ENCODE peak calls at places on chromosomes 12 and 14, in five cellular contexts. N, H, X, P and U are unnamed samples.

GRCh38 chr12:28026701-28027100 is 54.2 kb upstream of the PTHLH start:
- DNase-seq in H (no peak), N (no peak), P (no peak), X (no peak), U (no peak)

GRCh38 chr12:121036810-121037326 is 2.2 kb downstream of the OASL start:
- DNase-seq in X (no peak), N (no peak), P (peak; percentile 57), H (peak; percentile 35), U (peak; percentile 47)

GRCh38 chr14:24437020-24437735 is 5.4 kb downstream of the SDR39U1 start:
- DNase-seq in H (no peak), P (no peak), X (no peak), N (no peak), U (no peak)

GRCh38 chr14:74313601-74314000 is 10.9 kb upstream of the ABCD4 start:
- DNase-seq in P (no peak), X (no peak), H (no peak), N (no peak), U (no peak)

GRCh38 chr12:71107976-71108749 is 49.6 kb downstream of the TSPAN8 start:
- DNase-seq in P (no peak), N (no peak), X (no peak), H (no peak), U (no peak)

GRCh38 chr12:101969-102878 is 35.7 kb downstream of the IQSEC3 start:
- DNase-seq in N (no peak), H (no peak), X (no peak), P (no peak), U (no peak)

GRCh38 chr12:32542550-32543229 is 136.4 kb upstream of the DNM1L start:
- DNase-seq in N (no peak), P (no peak), H (no peak), X (no peak), U (no peak)

GRCh38 chr12:124495194-124495983 is 72.0 kb downstream of the NCOR2 start:
- DNase-seq in N (no peak), X (no peak), H (no peak), P (no peak), U (no peak)

GRCh38 chr14:46215801-46216200 is 435.8 kb downstream of the RPL10L start:
- DNase-seq in H (no peak), P (no peak), N (no peak), X (no peak), U (no peak)

GRCh38 chr12:115371711-115372110 is 687.7 kb upstream of the TBX3 start:
- DNase-seq in X (no peak), N (no peak), H (no peak), P (no peak), U (no peak)

GRCh38 chr12:4717806-4718205 is 2.4 kb upstream of the GALNT8 start:
- DNase-seq in X (no peak), N (no peak), P (no peak), H (no peak), U (no peak)

GRCh38 chr12:89060133-89060532 is 292.2 kb downstream of the DUSP6 start:
- DNase-seq in X (no peak), P (no peak), N (no peak), H (no peak), U (no peak)

GRCh38 chr12:95881331-95881955 is 22.7 kb downstream of the SNRPF start:
- DNase-seq in H (no peak), N (no peak), X (no peak), P (no peak), U (no peak)

GRCh38 chr14:50377671-50378070 is 19.0 kb downstream of the CDKL1 start:
- DNase-seq in H (no peak), P (no peak), N (no peak), X (no peak), U (no peak)

GRCh38 chr12:39127401-39127800 is 222.0 kb upstream of the CPNE8 start:
- DNase-seq in H (peak; percentile 49), N (no peak), P (no peak), X (no peak), U (no peak)

GRCh38 chr12:53500119-53500775 is 836 bp upstream of the TARBP2 start:
- DNase-seq in N (peak; percentile 81), X (peak; percentile 53), H (no peak), P (no peak), U (no peak)

GRCh38 chr12:52956987-52957386 is 8.1 kb downstream of the KRT18 start:
- DNase-seq in N (no peak), H (no peak), P (no peak), X (no peak), U (no peak)

GRCh38 chr12:101110856-101111255 is 99.2 kb downstream of the SLC5A8 start:
- DNase-seq in N (no peak), X (no peak), P (no peak), H (no peak), U (no peak)

GRCh38 chr12:8088574-8088973 is 6.5 kb downstream of the NECAP1 start:
- DNase-seq in X (no peak), N (no peak), H (no peak), P (no peak), U (no peak)

GRCh38 chr14:89665262-89665661 is 248.2 kb upstream of the FOXN3 start:
- DNase-seq in H (no peak), P (no peak), N (no peak), X (no peak), U (no peak)

GRCh38 chr12:26636710-26637328 is 196.2 kb downstream of the ITPR2 start:
- DNase-seq in N (no peak), P (no peak), X (no peak), H (no peak), U (no peak)

GRCh38 chr14:106622200-106622745 is 1095.9 kb downstream of the TMEM121 start:
- DNase-seq in N (no peak), P (no peak), X (no peak), H (no peak), U (no peak)

GRCh38 chr14:73740921-73741326 is 26.7 kb upstream of the PNMA1 start:
- DNase-seq in N (peak; percentile 77), H (no peak), X (no peak), P (no peak), U (no peak)

GRCh38 chr12:50567926-50568325 is 63.1 kb downstream of the DIP2B start:
- DNase-seq in X (no peak), P (no peak), H (no peak), N (no peak), U (no peak)

GRCh38 chr14:31937730-31938346 is 139.3 kb upstream of the ARHGAP5 start:
- DNase-seq in N (peak; percentile 26), P (no peak), H (peak; percentile 95), X (peak; percentile 55), U (no peak)

GRCh38 chr14:52992236-52992635 is 41.4 kb upstream of the FERMT2 start:
- DNase-seq in P (no peak), N (no peak), X (no peak), H (no peak), U (no peak)

GRCh38 chr14:36222337-36222736 is 45.8 kb upstream of the PTCSC3 start:
- DNase-seq in P (no peak), N (no peak), H (no peak), X (no peak), U (no peak)

GRCh38 chr14:55599250-55599879 is 19.4 kb downstream of the KTN1 start:
- DNase-seq in P (no peak), X (no peak), H (no peak), N (peak; percentile 47), U (no peak)

GRCh38 chr12:90938451-90938850 is 16.5 kb downstream of the CCER1 start:
- DNase-seq in H (peak; percentile 51), N (no peak), X (no peak), P (no peak), U (no peak)

GRCh38 chr12:90939382-90939781 is 15.6 kb downstream of the CCER1 start:
- DNase-seq in N (no peak), H (no peak), X (no peak), P (no peak), U (no peak)

GRCh38 chr12:90940872-90941499 is 14.0 kb downstream of the CCER1 start:
- DNase-seq in P (peak; percentile 29), X (no peak), H (peak; percentile 35), N (no peak), U (no peak)

DNA sequence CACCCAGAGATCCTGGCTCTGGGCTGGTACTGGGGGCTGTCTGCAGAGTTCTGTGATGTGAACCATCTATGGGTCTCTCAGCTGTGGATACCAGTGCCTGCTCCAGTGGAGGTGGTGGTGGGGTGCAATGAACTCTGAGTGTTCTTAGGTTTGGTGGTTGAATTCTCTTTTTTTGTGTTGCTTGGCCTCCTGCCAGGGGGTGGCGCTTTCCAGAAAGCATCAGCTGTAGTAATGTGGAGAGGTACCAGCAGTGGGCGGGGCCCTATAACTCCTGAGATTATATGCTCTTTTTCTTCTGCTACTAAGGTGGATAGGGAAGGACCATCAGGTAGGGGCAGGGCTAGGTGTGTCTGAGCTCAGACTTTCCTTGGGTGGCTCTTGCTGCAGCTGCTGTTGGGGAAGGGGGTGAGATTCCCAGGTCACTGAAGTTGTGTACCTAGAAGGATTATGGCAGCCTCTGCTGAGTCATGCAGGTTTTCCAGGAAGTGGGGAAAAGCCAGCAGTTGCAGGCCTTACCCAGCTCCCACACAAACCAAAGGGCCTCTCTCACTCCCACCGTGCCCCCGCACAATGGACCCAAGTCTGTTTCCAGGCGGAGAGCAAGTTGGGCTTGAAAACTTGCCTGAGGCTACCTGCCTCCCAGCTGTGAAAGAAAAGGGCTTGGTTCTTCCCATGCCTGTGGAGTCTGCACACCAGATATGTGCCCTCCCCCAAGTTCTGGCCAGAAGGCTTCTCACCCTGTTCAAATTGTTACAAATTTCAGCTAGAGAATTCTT is 18.6 kb downstream of the CCER1 start:
- DNase-seq in X (no peak), H (no peak), P (no peak), N (no peak), U (no peak)
- H3K4me3 ChIP-seq in X (no peak overlapping the region), H (no peak overlapping the region), P (no peak overlapping the region), N (no peak overlapping the region), U (no peak overlapping the region)

GRCh38 chr12:68175566-68176033 is 16.1 kb upstream of the IFNG start:
- DNase-seq in X (no peak), P (no peak), N (no peak), H (no peak), U (no peak)
- H3K4me3 ChIP-seq in X (no peak overlapping the region), P (no peak overlapping the region), N (no peak overlapping the region), H (no peak overlapping the region), U (no peak overlapping the region)

GRCh38 chr14:22583994-22584393 is 5.0 kb downstream of the DAD1 start:
- DNase-seq in P (no peak), X (no peak), H (no peak), N (no peak), U (no peak)
- H3K4me3 ChIP-seq in P (no peak overlapping the region), X (no peak overlapping the region), H (no peak overlapping the region), N (no peak overlapping the region), U (no peak overlapping the region)

DNA sequence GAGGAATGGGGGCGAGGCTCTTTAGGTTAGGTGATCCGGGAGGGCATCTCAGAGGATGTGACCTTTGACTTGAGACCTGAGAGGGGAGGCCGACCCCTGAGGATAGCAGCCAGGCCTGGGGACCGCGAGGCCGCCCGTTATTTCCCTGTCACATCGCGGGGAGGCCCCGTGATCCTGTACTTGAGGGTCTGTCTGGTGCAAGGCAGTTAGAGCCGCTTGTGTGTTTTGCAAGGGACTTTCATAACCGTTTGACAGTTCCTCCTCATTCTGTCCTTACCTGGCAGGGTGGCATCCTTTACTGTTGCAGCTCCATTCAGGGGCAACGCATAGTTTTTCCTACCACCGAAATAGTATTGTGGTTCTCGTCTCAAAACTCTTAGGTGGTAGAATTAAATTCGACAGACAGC is 764 bp downstream of the VRK1 start:
- DNase-seq in P (no peak), H (no peak), X (no peak), N (no peak), U (no peak)
- H3K4me3 ChIP-seq in P (peak overlapping the region; percentile 72), H (peak overlapping the region; percentile 75), X (peak overlapping the region; percentile 73), N (peak overlapping the region; percentile 61), U (peak overlapping the region; percentile 74)

GRCh38 chr12:48994224-48995060 is 4.7 kb downstream of the DDN start:
- DNase-seq in P (no peak), H (no peak), N (no peak), X (no peak), U (no peak)
- H3K4me3 ChIP-seq in P (no peak overlapping the region), H (no peak overlapping the region), N (no peak overlapping the region), X (peak overlapping the region; percentile 15), U (no peak overlapping the region)